ENCODE peak calls at places on chromosome 2, in six cellular contexts. N is heart left ventricle, V is endodermal cell, B is endothelial cell, Z is epithelial cell of esophagus, K is upper lobe of right lung. M is an unnamed sample.

GRCh38 chr2:39741871-39742270 is 37.2 kb downstream of the THUMPD2 start:
- DNase-seq in N (no peak), V (no peak), B (no peak), Z (peak; percentile 81), K (no peak), M (no peak)

GRCh38 chr2:20744366-20745335 is 77.7 kb downstream of the GDF7 start:
- DNase-seq in N (no peak), V (no peak), B (no peak), Z (no peak), K (no peak), M (no peak)

GRCh38 chr2:73078457-73079411 is 7.2 kb upstream of the SFXN5 start:
- DNase-seq in N (no peak), V (no peak), B (no peak), Z (no peak), K (peak; percentile 50), M (no peak)

GRCh38 chr2:181304011-181304844 is 153.0 kb upstream of the ITGA4 start:
- DNase-seq in N (no peak), V (no peak), B (no peak), Z (no peak), K (no peak), M (no peak)

GRCh38 chr2:73081181-73081671 is 9.7 kb upstream of the SFXN5 start:
- DNase-seq in N (no peak), V (peak; percentile 77), B (no peak), Z (no peak), K (no peak), M (no peak)

GRCh38 chr2:234446404-234447076 is 50.3 kb downstream of the ARL4C start:
- DNase-seq in N (peak; percentile 85), V (no peak), B (no peak), Z (peak; percentile 96), K (peak; percentile 81), M (peak; percentile 63)

GRCh38 chr2:203687161-203687560 is 19.3 kb upstream of the CD28 start:
- DNase-seq in N (no peak), V (no peak), B (no peak), Z (peak; percentile 93), K (no peak), M (peak; percentile 52)

GRCh38 chr2:88190808-88191721 is 20.9 kb downstream of the THNSL2 start:
- DNase-seq in N (no peak), V (peak; percentile 89), B (peak; percentile 67), Z (peak; percentile 52), K (no peak), M (peak; percentile 67)

GRCh38 chr2:128501700-128502099 is 183.0 kb upstream of the HS6ST1 start:
- DNase-seq in N (peak; percentile 42), V (peak; percentile 35), B (no peak), Z (no peak), K (peak; percentile 48), M (no peak)

GRCh38 chr2:161915121-161915520 is 158.9 kb downstream of the DPP4 start:
- DNase-seq in N (no peak), V (no peak), B (no peak), Z (no peak), K (no peak), M (no peak)

GRCh38 chr2:30272761-30273573 is 41.6 kb downstream of the LBH start:
- DNase-seq in N (no peak), V (no peak), B (no peak), Z (peak; percentile 60), K (no peak), M (peak; percentile 57)

GRCh38 chr2:42404666-42405065 is 43.6 kb upstream of the COX7A2L start:
- DNase-seq in N (no peak), V (no peak), B (no peak), Z (no peak), K (no peak), M (no peak)

GRCh38 chr2:69032336-69032735 is 19.4 kb downstream of the ANTXR1 start:
- DNase-seq in N (no peak), V (no peak), B (no peak), Z (no peak), K (no peak), M (no peak)

GRCh38 chr2:30694286-30695055 is 112.8 kb downstream of the CAPN13 start:
- DNase-seq in N (no peak), V (no peak), B (no peak), Z (no peak), K (no peak), M (no peak)

GRCh38 chr2:121405233-121405632 is 120.2 kb upstream of the TFCP2L1 start:
- DNase-seq in N (no peak), V (no peak), B (no peak), Z (no peak), K (no peak), M (no peak)

GRCh38 chr2:233142355-233142897 is 82.3 kb downstream of the INPP5D start:
- DNase-seq in N (no peak), V (no peak), B (no peak), Z (no peak), K (no peak), M (no peak)

GRCh38 chr2:236177604-236177966 is 9.4 kb upstream of the GBX2 start:
- DNase-seq in N (no peak), V (peak; percentile 93), B (peak; percentile 77), Z (peak; percentile 45), K (peak; percentile 69), M (no peak)

GRCh38 chr2:99154643-99155536 is at the start of the genes LIPT1 and TSGA10:
- DNase-seq in N (peak; percentile 94), V (peak; percentile 92), B (peak; percentile 77), Z (peak; percentile 90), K (peak; percentile 97), M (peak; percentile 89)
- TF ChIP-seq CTCF in N (no peak), V (peak; percentile 42), B (no peak), Z (peak; percentile 25), K (no peak), M (no peak)

DNA sequence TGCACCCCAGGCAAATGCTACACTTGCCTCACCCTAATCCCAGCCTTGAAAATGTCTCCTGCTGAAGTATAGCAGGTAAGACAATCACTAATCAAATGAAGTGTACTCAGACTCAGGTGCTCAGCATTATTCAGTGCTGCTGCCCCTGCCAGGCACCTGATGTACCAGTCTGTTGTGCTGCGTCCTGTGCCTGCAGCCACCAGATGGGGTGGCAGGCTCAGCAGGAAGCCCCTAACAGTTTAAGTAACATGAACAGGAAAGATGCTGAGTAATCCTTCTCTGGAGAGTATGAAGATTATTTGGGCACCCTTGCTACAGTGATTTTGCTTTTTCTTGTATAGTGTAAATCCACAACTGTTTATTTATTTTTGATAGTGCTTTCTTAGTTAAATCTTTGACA is 69.1 kb downstream of the TACR1 start:
- DNase-seq in N (no peak), V (peak; percentile 55), B (peak; percentile 16), Z (no peak), K (no peak), M (peak; percentile 30)
- TF ChIP-seq CTCF in N (no peak), V (peak; percentile 49), B (no peak), Z (peak; percentile 6), K (peak; percentile 33), M (no peak)

GRCh38 chr2:189439342-189439741 is 1.9 kb upstream of the WDR75 start:
- DNase-seq in N (no peak), V (no peak), B (no peak), Z (peak; percentile 4), K (no peak), M (no peak)
- TF ChIP-seq CTCF in N (no peak), V (peak; percentile 66), B (peak; percentile 18), Z (peak; percentile 38), K (no peak), M (no peak)

GRCh38 chr2:28447943-28448737 is 47.7 kb upstream of the PLB1 start:
- DNase-seq in N (no peak), V (no peak), B (no peak), Z (peak; percentile 90), K (no peak), M (peak; percentile 82)
- TF ChIP-seq CTCF in N (no peak), V (no peak), B (no peak), Z (no peak), K (no peak), M (no peak)

DNA sequence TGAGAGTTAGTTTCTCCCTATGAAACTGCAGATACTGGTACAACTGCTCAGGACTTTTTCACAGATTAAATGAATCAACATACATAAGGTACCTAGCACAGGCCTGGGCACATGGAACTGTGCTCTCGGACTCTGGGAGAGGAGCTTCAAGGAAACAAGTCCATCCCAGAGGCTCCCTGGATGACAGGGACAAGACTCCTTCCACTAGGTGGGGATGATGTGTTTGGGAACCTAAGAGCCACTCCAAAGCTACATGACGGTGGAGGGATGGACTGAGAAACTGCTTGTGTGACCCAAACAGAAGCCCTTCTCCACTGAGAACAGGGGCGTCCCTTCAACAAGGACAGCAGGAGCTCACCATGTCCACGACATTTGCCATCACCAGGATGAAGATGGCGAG is 37.1 kb downstream of the CENPO start:
- DNase-seq in N (no peak), V (no peak), B (no peak), Z (no peak), K (no peak), M (peak; percentile 38)
- TF ChIP-seq CTCF in N (no peak), V (peak; percentile 65), B (no peak), Z (no peak), K (no peak), M (no peak)

GRCh38 chr2:147976102-147976501 is 44.4 kb downstream of the ORC4 start:
- DNase-seq in N (no peak), V (no peak), B (no peak), Z (no peak), K (no peak), M (no peak)
- TF ChIP-seq CTCF in N (no peak), V (no peak), B (no peak), Z (no peak), K (no peak), M (no peak)

DNA sequence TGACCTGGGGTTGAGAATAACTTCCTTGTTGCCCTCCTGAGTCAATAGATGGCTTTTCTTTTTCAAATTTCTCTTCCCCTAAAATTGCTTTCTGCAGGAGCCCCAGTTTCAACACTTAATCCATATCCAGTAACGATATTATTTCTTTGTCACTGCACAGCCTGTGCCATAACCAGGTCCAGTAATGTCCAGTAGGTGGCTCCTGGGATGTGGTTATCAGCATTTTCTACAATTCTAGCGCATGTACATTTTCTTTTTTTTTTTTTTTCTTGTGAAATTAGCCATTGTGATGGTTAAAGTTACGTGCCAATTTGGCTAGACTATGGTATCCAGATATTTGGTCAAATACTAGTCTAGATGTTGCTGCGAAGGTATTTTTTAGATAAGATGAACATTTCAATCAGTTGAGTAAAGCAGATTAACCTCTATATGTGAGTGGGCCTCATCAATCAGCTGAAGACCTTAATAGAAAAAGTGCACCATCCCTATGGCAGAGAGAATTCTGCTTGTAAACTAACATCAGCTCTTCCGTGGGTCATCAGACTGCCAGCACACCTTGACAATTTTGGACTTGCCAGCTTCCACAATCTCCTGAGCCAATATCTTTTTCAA is 72.9 kb upstream of the SCG2 start:
- DNase-seq in N (no peak), V (no peak), B (peak; percentile 27), Z (peak; percentile 51), K (no peak), M (peak; percentile 71)
- TF ChIP-seq CTCF in N (peak; percentile 20), V (peak; percentile 50), B (peak; percentile 60), Z (peak; percentile 81), K (peak; percentile 46), M (peak; percentile 77)

M was measured in MCF 10A.